ENCODE peak calls at places on chromosome 3, in four cellular contexts. E is thoracic aorta, Y is kidney, K is K562. R is an unnamed sample.
A peak's percentile ranks its signal among the peaks of the same experiment; 100 is the strongest.

GRCh38 chr3:183539821-183540220 is 15.7 kb downstream of the KLHL6 start:
- DNase-seq in E (no peak), Y (no peak), K (no peak), R (no peak)

GRCh38 chr3:136862611-136862951 is 573 bp downstream of the NCK1 start:
- DNase-seq in E (peak; percentile 7), Y (peak; percentile 87), K (peak; percentile 64), R (peak; percentile 55)

GRCh38 chr3:123719785-123720531 is 135.1 kb upstream of the HACD2 start:
- DNase-seq in E (no peak), Y (no peak), K (no peak), R (no peak)

GRCh38 chr3:184429786-184430185 is 49.9 kb downstream of the CHRD start:
- DNase-seq in E (no peak), Y (peak; percentile 3), K (no peak), R (no peak)

GRCh38 chr3:32216172-32216783 is 22.2 kb upstream of the CMTM8 start:
- DNase-seq in E (no peak), Y (no peak), K (no peak), R (no peak)

GRCh38 chr3:61894988-61895935 is 333.9 kb downstream of the PTPRG start:
- DNase-seq in E (peak; percentile 77), Y (peak; percentile 70), K (peak; percentile 10), R (peak; percentile 87)

GRCh38 chr3:33722626-33723370 is 4.7 kb upstream of the CLASP2 start:
- DNase-seq in E (no peak), Y (no peak), K (no peak), R (no peak)

GRCh38 chr3:47113669-47114365 is 50.1 kb downstream of the SETD2 start:
- DNase-seq in E (no peak), Y (no peak), K (no peak), R (no peak)

GRCh38 chr3:166100710-166101109 is 263.5 kb upstream of the BCHE start:
- DNase-seq in E (no peak), Y (no peak), K (no peak), R (no peak)

GRCh38 chr3:172673210-172673679 is 37.6 kb downstream of the NCEH1 start:
- DNase-seq in E (no peak), Y (no peak), K (peak; percentile 85), R (peak; percentile 77)

GRCh38 chr3:161559177-161559998 is 62.8 kb downstream of the OTOL1 start:
- DNase-seq in E (no peak), Y (no peak), K (peak; percentile 20), R (no peak)

GRCh38 chr3:149316427-149316826 is 17.0 kb downstream of the TM4SF18 start:
- DNase-seq in E (no peak), Y (no peak), K (no peak), R (no peak)

GRCh38 chr3:130915567-130916292 is 21.8 kb downstream of the ATP2C1 start:
- DNase-seq in E (no peak), Y (no peak), K (no peak), R (no peak)

GRCh38 chr3:71786551-71786950 is 1.6 kb upstream of the PROK2 start:
- DNase-seq in E (no peak), Y (no peak), K (no peak), R (no peak)

GRCh38 chr3:48194446-48195071 is 6.3 kb upstream of the CDC25A start:
- DNase-seq in E (no peak), Y (peak; percentile 67), K (peak; percentile 53), R (peak; percentile 53)

GRCh38 chr3:165643433-165643824 is 193.8 kb downstream of the BCHE start:
- DNase-seq in E (no peak), Y (no peak), K (no peak), R (no peak)

GRCh38 chr3:9861626-9862130 is 17.9 kb upstream of the RPUSD3 start:
- DNase-seq in E (no peak), Y (no peak), K (no peak), R (no peak)

GRCh38 chr3:9866639-9867038 is 13.4 kb downstream of the CIDEC start:
- DNase-seq in E (no peak), Y (no peak), K (no peak), R (no peak)

GRCh38 chr3:9861201-9861600 is 17.4 kb upstream of the RPUSD3 start:
- DNase-seq in E (no peak), Y (no peak), K (no peak), R (no peak)

GRCh38 chr3:9859530-9860025 is 15.8 kb upstream of the RPUSD3 start:
- DNase-seq in E (no peak), Y (no peak), K (no peak), R (no peak)

DNA sequence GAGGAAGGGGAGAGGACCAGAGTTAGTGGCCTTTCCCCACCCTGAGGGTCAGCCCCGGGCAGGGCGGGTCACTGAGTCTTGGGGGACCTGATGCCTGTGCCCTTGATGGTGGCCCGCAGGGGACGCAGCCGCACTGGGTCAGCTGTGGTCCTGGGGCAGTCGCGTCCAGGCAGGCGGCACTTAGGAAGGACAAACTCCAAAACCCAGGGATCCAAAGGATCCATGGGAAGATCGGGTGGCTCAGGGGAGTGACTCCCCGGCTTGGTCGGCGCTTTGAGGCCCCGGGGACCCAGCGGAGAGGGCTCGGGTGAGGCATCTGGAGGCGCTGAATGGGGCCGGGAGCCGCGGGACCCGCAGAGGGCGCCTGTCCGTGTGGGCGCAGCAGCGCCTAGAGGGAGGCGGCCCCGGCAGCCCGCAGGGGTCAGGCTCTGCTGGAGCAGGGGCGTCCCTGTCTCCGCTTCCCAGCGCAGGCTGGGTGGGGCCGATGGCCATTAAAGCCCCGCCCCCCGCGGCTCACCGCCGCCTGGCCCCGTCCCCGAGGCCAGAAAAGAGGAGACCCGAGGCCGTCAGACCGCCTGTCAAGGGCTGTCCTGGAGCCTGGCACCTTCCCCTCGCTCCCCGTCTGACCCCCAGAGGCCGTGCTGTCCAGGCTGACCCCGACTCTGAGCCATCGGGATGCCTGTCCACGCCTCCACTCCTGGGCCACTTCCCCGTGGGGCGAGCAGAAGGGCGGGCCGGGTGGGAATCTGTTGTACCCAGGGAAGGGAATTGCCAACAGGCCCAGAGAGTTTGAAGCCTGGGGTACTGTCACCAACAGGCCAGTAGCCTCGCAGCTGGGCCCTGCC is 17.4 kb downstream of the CIDEC start:
- DNase-seq in E (no peak), Y (peak; percentile 89), K (peak; percentile 96), R (no peak)
- H3K4me3 ChIP-seq in E (peak overlapping the region; percentile 65), Y (no peak overlapping the region), K (peak overlapping the region; percentile 36), R (no peak overlapping the region)

GRCh38 chr3:134360046-134360445 is 14.2 kb downstream of the AMOTL2 start:
- DNase-seq in E (no peak), Y (peak; percentile 71), K (no peak), R (no peak)
- H3K4me1 ChIP-seq in E (peaks cover 60% of the 10 kb centered on the region), Y (peaks cover 88% of the 10 kb centered on the region), K (peaks cover 7% of the 10 kb centered on the region), R (no peaks in the 10 kb centered on the region)

GRCh38 chr3:135239485-135239884 is 444.4 kb downstream of the EPHB1 start:
- DNase-seq in E (no peak), Y (no peak), K (no peak), R (no peak)

GRCh38 chr3:135242285-135242684 is 447.2 kb downstream of the EPHB1 start:
- DNase-seq in E (no peak), Y (no peak), K (no peak), R (no peak)

GRCh38 chr3:135238201-135238600 is 443.1 kb downstream of the EPHB1 start:
- DNase-seq in E (no peak), Y (no peak), K (no peak), R (peak; percentile 43)

GRCh38 chr3:135238866-135239434 is 443.9 kb downstream of the EPHB1 start:
- DNase-seq in E (no peak), Y (no peak), K (no peak), R (peak; percentile 92)

DNA sequence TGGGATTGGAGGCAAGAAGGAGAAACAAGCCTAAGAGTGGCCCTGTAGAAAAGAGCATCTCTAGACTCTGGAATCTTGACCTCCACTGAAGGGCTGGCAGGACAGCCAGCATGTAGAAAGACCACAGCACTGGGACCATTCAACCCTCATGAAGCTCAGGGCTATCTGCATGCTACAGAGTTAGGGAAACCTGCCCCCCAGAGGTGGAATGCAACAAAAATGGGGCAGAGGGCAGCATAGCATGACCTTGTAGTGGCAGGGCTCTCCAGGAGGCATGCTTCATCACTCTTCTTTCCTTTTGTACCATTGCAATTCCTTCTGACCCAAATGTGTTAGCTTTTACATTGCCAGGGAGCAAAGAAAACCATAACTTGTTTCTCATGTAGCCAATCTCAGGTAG is 445.4 kb downstream of the EPHB1 start:
- DNase-seq in E (no peak), Y (no peak), K (peak; percentile 9), R (peak; percentile 33)
- TF ChIP-seq CTCF in E (no peak), Y (no peak), K (peak; percentile 32), R (peak; percentile 53)

GRCh38 chr3:122101646-122102045 is 46.5 kb downstream of the CD86 start:
- DNase-seq in E (no peak), Y (no peak), K (peak; percentile 51), R (peak; percentile 15)
- H3K4me3 ChIP-seq in E (no peak overlapping the region), Y (no peak overlapping the region), K (no peak overlapping the region), R (no peak overlapping the region)

GRCh38 chr3:145902166-145902565 is 258.8 kb downstream of the PLOD2 start:
- DNase-seq in E (no peak), Y (no peak), K (no peak), R (no peak)
- H3K4me1 ChIP-seq in E (peaks cover 2% of the 10 kb centered on the region), Y (no peaks in the 10 kb centered on the region), K (no peaks in the 10 kb centered on the region), R (peaks cover 11% of the 10 kb centered on the region)

GRCh38 chr3:80559701-80560100 is 791.9 kb upstream of the ROBO1 start:
- DNase-seq in E (no peak), Y (no peak), K (no peak), R (no peak)
- TF ChIP-seq CTCF in E (no peak), Y (no peak), K (no peak), R (no peak)

DNA sequence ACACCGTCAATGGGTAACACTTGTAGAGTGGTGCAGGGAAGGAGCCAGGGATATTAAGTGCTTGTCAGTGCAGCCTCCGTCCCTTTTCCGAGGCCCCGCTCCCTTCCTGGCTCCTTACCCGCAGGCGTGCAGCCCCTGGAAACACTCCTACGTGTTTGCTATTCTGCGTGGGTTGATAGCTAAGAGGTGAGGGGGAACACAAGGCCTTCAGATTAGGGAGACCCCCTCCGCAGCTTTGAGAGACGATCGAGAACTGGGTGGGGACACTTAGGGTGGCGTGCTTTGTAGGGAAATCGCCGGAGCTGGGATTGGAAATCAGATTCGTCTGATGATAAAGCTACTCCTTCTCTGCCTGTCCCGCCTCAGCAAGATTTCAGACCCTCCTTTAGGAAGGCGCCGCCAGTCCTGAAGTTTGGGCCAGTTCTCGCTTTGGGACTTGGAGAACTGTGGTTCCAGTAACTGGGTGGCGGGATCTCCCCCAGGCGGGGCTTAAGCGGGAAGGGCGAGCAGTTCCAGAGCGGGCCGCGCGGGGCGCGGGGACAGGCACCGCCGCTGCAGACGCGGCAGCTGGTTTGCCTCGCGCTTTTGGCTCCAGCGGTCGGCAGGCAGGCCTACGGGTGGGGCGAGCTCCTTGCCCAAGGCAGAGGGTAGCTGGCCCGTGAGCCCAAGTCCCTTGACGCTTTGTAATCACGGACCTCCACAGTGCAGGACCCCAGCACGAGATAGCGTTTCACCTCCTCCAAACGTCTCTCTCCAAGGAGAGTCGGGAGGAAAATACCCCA is 8.0 kb upstream of the FAM107A start:
- DNase-seq in E (peak; percentile 17), Y (peak; percentile 96), K (peak; percentile 59), R (peak; percentile 82)
- H3K4me3 ChIP-seq in E (peak overlapping the region; percentile 75), Y (peak overlapping the region; percentile 87), K (peak overlapping the region; percentile 36), R (peak overlapping the region; percentile 76)